ENCODE peak calls at places on chromosomes 7 and 10, in five cellular contexts. G is IMR-90, A is fibroblast of lung, Q is HCT116, Y is GM23248. C is an unnamed sample.

GRCh38 chr7:19916011-19916410 is 142.6 kb upstream of the TMEM196 start:
- DNase-seq in G (no peak), A (peak; percentile 70), Q (peak; percentile 29), Y (peak; percentile 5), C (no peak)

GRCh38 chr7:102306916-102307677 is 20.4 kb downstream of the SH2B2 start:
- DNase-seq in G (peak; percentile 78), A (peak; percentile 61), Q (no peak), Y (peak; percentile 30), C (no peak)

GRCh38 chr10:86613096-86613495 is 41.3 kb upstream of the OPN4 start:
- DNase-seq in G (no peak), A (no peak), Q (no peak), Y (peak; percentile 16), C (no peak)

GRCh38 chr7:7720193-7720592 is 1.8 kb upstream of the RPA3 start:
- DNase-seq in G (no peak), A (no peak), Q (no peak), Y (no peak), C (no peak)

GRCh38 chr10:37643187-37643586 is 214.2 kb downstream of the ZNF248 start:
- DNase-seq in G (no peak), A (no peak), Q (no peak), Y (no peak), C (no peak)

GRCh38 chr7:137120690-137121089 is 222.8 kb downstream of the PTN start:
- DNase-seq in G (no peak), A (peak; percentile 6), Q (no peak), Y (peak; percentile 66), C (peak; percentile 26)

GRCh38 chr7:81173766-81174281 is 255.0 kb upstream of the SEMA3C start:
- DNase-seq in G (peak; percentile 87), A (peak; percentile 99), Q (no peak), Y (peak; percentile 51), C (peak; percentile 86)

GRCh38 chr10:76301950-76302349 is 870.5 kb downstream of the LRMDA start:
- DNase-seq in G (no peak), A (no peak), Q (no peak), Y (no peak), C (no peak)

GRCh38 chr7:23712368-23713284 is 2.6 kb downstream of the STK31 start:
- DNase-seq in G (peak; percentile 78), A (peak; percentile 57), Q (peak; percentile 67), Y (peak; percentile 84), C (peak; percentile 91)

GRCh38 chr10:12768156-12768731 is 233.3 kb downstream of the CCDC3 start:
- DNase-seq in G (peak; percentile 60), A (peak; percentile 79), Q (no peak), Y (peak; percentile 36), C (peak; percentile 28)

GRCh38 chr10:44860811-44861751 is 50.1 kb upstream of the TMEM72 start:
- DNase-seq in G (peak; percentile 86), A (peak; percentile 99), Q (no peak), Y (peak; percentile 97), C (peak; percentile 91)

GRCh38 chr10:5538892-5539651 is 14.3 kb downstream of the CALML3 start:
- DNase-seq in G (no peak), A (peak; percentile 11), Q (no peak), Y (no peak), C (peak; percentile 15)

GRCh38 chr7:34756025-34756437 is 98.0 kb downstream of the NPSR1 start:
- DNase-seq in G (no peak), A (peak; percentile 69), Q (no peak), Y (no peak), C (peak; percentile 24)

GRCh38 chr10:106082865-106083264 is 1081.6 kb downstream of the SORCS1 start:
- DNase-seq in G (no peak), A (no peak), Q (no peak), Y (peak; percentile 3), C (no peak)

GRCh38 chr10:84333864-84334451 is 5.6 kb downstream of the CCSER2 start:
- DNase-seq in G (peak; percentile 55), A (peak; percentile 41), Q (no peak), Y (peak; percentile 38), C (no peak)

GRCh38 chr10:33556103-33556502 is 221.6 kb upstream of the NRP1 start:
- DNase-seq in G (no peak), A (no peak), Q (no peak), Y (no peak), C (no peak)
- H3K9ac ChIP-seq in G (no peak overlapping the region), A (no peak overlapping the region), Q (no peak overlapping the region), Y (no peak overlapping the region), C (no peak overlapping the region)

GRCh38 chr7:116315293-116315692 is 105.0 kb downstream of the TES start:
- DNase-seq in G (peak; percentile 68), A (peak; percentile 89), Q (no peak), Y (peak; percentile 93), C (peak; percentile 21)
- H3K9ac ChIP-seq in G (peak overlapping the region; percentile 15), A (no peak overlapping the region), Q (peak overlapping the region; percentile 52), Y (peak overlapping the region; percentile 71), C (peak overlapping the region; percentile 76)

GRCh38 chr7:149871576-149871975 is 2.2 kb upstream of the ATP6V0E2 start:
- DNase-seq in G (no peak), A (no peak), Q (no peak), Y (no peak), C (no peak)

GRCh38 chr7:149870701-149871483 is 2.9 kb upstream of the ATP6V0E2 start:
- DNase-seq in G (no peak), A (no peak), Q (no peak), Y (no peak), C (no peak)

GRCh38 chr7:149873968-149874643 is at the start of gene ATP6V0E2:
- DNase-seq in G (no peak), A (no peak), Q (no peak), Y (no peak), C (no peak)

GRCh38 chr7:149873074-149873967 is 448 bp upstream of the ATP6V0E2 start:
- DNase-seq in G (peak; percentile 89), A (peak; percentile 89), Q (peak; percentile 78), Y (peak; percentile 95), C (peak; percentile 98)

GRCh38 chr7:149872419-149873073 is 1.2 kb upstream of the ATP6V0E2 start:
- DNase-seq in G (peak; percentile 81), A (peak; percentile 82), Q (no peak), Y (peak; percentile 91), C (peak; percentile 85)
- H3K9ac ChIP-seq in G (peak overlapping the region; percentile 38), A (peak overlapping the region; percentile 82), Q (peak overlapping the region; percentile 75), Y (peak overlapping the region; percentile 67), C (peak overlapping the region; percentile 80)

DNA sequence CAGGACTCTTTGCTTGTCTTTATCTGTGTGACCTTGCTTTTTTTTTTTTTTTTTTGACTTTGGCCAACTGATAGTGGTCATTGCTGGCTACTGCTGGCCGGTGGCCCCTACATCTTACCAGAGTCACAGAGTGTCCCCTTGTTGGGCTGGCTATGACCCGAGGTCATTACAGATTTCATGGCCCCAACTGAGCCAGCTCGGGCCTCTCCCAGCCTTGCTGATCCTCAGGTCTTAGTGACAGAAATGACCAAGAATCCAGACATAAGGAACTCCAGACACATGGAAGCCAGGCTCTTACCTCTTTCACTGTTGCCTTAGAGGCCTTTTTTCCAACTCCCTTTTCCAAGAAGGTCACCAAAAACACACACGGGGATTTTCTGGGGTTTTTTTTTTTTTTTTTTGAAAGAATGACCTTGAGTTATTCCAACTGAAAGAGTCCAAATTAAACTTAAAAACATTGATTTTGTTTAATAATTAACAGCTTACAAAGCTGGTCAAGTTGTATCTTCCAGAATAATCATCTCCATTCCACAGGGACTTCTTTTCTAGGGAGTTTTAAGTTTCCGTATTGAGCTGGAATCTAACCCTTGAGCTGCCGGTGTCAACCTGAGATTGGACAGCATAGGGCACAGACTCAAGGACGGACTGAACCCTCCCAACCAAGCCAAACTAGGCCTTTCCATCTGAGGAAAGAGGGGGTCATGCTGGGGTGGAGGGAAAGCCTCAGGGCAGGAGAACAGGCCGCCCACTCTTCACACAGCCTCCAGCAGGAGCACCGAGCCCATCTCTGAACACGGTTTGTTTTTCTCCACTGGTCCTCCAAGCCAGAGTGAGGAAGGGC is 43.8 kb downstream of the PIK3AP1 start:
- DNase-seq in G (no peak), A (no peak), Q (no peak), Y (no peak), C (no peak)
- H3K9ac ChIP-seq in G (no peak overlapping the region), A (no peak overlapping the region), Q (no peak overlapping the region), Y (no peak overlapping the region), C (no peak overlapping the region)

DNA sequence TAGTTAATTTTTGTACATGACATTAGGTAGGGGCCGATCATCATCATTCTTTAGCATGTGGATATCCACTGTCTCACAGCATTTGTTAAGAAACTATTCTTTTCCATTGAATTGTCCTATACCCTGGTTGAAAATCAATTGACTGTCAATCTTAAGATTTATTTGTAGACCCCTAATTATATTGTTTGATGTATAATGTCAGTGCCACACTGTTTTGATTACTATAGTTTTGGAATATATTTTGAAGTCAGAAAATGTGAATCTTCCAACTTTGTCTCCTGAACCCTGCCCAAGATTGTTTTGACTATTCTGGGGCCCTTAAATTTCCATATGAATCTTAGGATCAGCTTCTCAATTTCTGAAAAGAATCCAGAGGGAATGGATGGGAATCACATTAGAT is 6.6 kb upstream of the LMTK2 start:
- DNase-seq in G (no peak), A (no peak), Q (no peak), Y (no peak), C (no peak)
- H3K9ac ChIP-seq in G (no peak overlapping the region), A (no peak overlapping the region), Q (no peak overlapping the region), Y (no peak overlapping the region), C (no peak overlapping the region)

DNA sequence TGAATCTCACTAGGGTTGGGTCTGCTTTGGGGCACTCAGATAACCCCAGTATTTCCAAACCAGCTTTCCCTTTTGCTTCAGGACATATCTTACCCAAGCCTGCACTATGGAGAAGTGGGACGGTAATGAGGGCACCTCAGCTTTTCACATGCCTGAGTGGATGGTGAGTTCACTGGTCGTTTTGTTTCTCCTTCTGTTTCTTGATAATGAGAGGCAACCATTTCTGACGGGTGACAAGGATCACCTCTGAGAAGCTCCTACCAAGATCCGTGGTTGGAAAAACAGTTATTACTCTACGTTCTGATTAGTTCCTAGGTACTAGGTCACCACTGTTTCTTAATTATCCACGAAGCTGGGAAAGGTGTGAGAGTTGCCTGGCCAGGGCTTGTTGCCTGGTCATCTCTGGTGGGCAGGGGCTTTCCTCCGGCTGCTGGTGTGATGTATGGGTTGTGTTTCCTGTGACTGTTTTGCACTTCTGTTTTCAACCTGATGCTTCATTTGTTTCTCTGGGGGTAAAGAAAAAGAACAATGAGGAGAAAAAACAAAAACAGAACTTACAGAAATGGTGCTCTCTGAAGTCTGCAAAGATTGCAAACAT is 65.7 kb upstream of the STRIP2 start:
- DNase-seq in G (no peak), A (no peak), Q (no peak), Y (no peak), C (no peak)
- H3K9ac ChIP-seq in G (no peak overlapping the region), A (no peak overlapping the region), Q (no peak overlapping the region), Y (no peak overlapping the region), C (peak overlapping the region; percentile 1)

C was measured in adipocyte.